ENCODE peak calls at places on chromosomes 16 and 17, in four cellular contexts. M is stimulated activated memory B cell treated with anti-CD40 and anti-IgM and Interleukin-4, amounts not matched to agents 10 μg/mL and 1 μg/mL and 100 μg/mL, for 72 hours; O is lower lobe of right lung; A is PC-3. J is an unnamed sample.

GRCh38 chr17:28500712-28501379 is 5.3 kb upstream of the FOXN1 start:
- ATAC-seq in M (peak; percentile 82), O (no peak), A (no peak), J (no peak)

GRCh38 chr17:4782652-4783051 is 3.5 kb downstream of the VMO1 start:
- ATAC-seq in M (no peak), O (peak; percentile 55), A (no peak), J (peak; percentile 39)

GRCh38 chr16:53484542-53484941 is 18.5 kb downstream of the AKTIP start:
- ATAC-seq in M (no peak), O (no peak), A (no peak), J (no peak)

GRCh38 chr16:65788434-65789147 is 577.9 kb upstream of the CDH5 start:
- ATAC-seq in M (no peak), O (no peak), A (no peak), J (no peak)

GRCh38 chr17:21066394-21066793 is 23.6 kb upstream of the USP22 start:
- ATAC-seq in M (no peak), O (no peak), A (no peak), J (no peak)

GRCh38 chr17:68152161-68152571 is 95.7 kb upstream of the AMZ2 start:
- ATAC-seq in M (no peak), O (no peak), A (no peak), J (no peak)

GRCh38 chr17:17180741-17181525 is 25.2 kb downstream of the PLD6 start:
- ATAC-seq in M (no peak), O (no peak), A (no peak), J (no peak)

GRCh38 chr16:46883690-46884512 is at the start of gene GPT2:
- ATAC-seq in M (peak; percentile 98), O (peak; percentile 99), A (peak; percentile 97), J (peak; percentile 96)

GRCh38 chr16:14215941-14216340 is 144.8 kb downstream of the MRTFB start:
- ATAC-seq in M (no peak), O (no peak), A (no peak), J (no peak)

GRCh38 chr17:1580979-1581676 is 18.5 kb upstream of the PITPNA start:
- ATAC-seq in M (no peak), O (peak; percentile 47), A (no peak), J (no peak)

GRCh38 chr17:72456026-72456569 is 335.3 kb downstream of the SOX9 start:
- ATAC-seq in M (no peak), O (peak; percentile 78), A (peak; percentile 96), J (no peak)

GRCh38 chr17:35184274-35184673 is 9.9 kb downstream of the SLC35G3 start:
- ATAC-seq in M (no peak), O (no peak), A (no peak), J (no peak)

J was measured in activated T-helper 17 cell treated with anti-CD3 and anti-CD28 coated beads, Interleukin-2, amount 50 U/mL, for 72 hours.